ENCODE peak calls at places on chromosomes 7 and 10, in eight cellular contexts. Q, U, R, B, E, O, Z and A are unnamed samples.

GRCh38 chr7:153772966-153773365 is 279.2 kb upstream of the DPP6 start:
- DNase-seq in R (no peak), U (no peak), O (no peak), E (no peak), Q (no peak), Z (no peak), B (no peak), A (no peak)

GRCh38 chr10:60663850-60664249 is 114.4 kb upstream of the CDK1 start:
- DNase-seq in E (peak), Z (no peak), O (no peak), U (no peak), R (no peak), Q (no peak), B (no peak), A (no peak)

GRCh38 chr7:17339952-17340351 is 41.5 kb downstream of the AHR start:
- DNase-seq in R (no peak), O (no peak), U (no peak), B (no peak), Q (no peak), Z (no peak), E (no peak), A (no peak)

GRCh38 chr7:105675873-105676484 is 94.7 kb upstream of the EFCAB10 start:
- DNase-seq in Z (peak), U (no peak), Q (no peak), B (peak), E (no peak), O (no peak), R (no peak), A (no peak)

GRCh38 chr10:106789623-106790022 is 374.9 kb downstream of the SORCS1 start:
- DNase-seq in O (no peak), E (no peak), Z (no peak), B (no peak), U (no peak), Q (no peak), R (no peak), A (no peak)

GRCh38 chr7:105648561-105649401 is 67.5 kb upstream of the EFCAB10 start:
- DNase-seq in Q (no peak), U (no peak), E (no peak), O (no peak), B (no peak), Z (no peak), R (peak), A (peak)

GRCh38 chr10:119290301-119291036 is 83.1 kb downstream of the GRK5 start:
- DNase-seq in R (no peak), B (no peak), Z (no peak), O (no peak), E (no peak), U (no peak), Q (no peak), A (no peak)

GRCh38 chr7:44676776-44677175 is 70.3 kb downstream of the OGDH start:
- DNase-seq in E (no peak), B (no peak), U (no peak), O (no peak), Z (no peak), R (no peak), Q (no peak), A (no peak)

GRCh38 chr7:142568430-142569097 is 180.7 kb upstream of the PRSS1 start:
- DNase-seq in Z (no peak), B (no peak), E (no peak), R (no peak), Q (peak), O (no peak), U (no peak), A (peak)

GRCh38 chr10:17183110-17183509 is 18.4 kb downstream of the TRDMT1 start:
- DNase-seq in B (no peak), O (no peak), E (no peak), R (no peak), Z (no peak), U (no peak), Q (no peak), A (no peak)

GRCh38 chr7:158590181-158590530 is 2.5 kb upstream of the PTPRN2 start:
- DNase-seq in O (no peak), B (no peak), U (no peak), E (no peak), Z (no peak), Q (no peak), R (no peak), A (no peak)

GRCh38 chr7:44307301-44307900 is 18.0 kb downstream of the CAMK2B start:
- DNase-seq in R (peak), U (no peak), O (peak), E (no peak), B (no peak), Z (no peak), Q (no peak), A (peak)

GRCh38 chr10:42593284-42593683 is 45.1 kb downstream of the ZNF33B start:
- DNase-seq in R (no peak), B (no peak), Z (no peak), U (no peak), E (no peak), O (no peak), Q (no peak), A (no peak)

GRCh38 chr7:148706368-148706767 is 7.7 kb downstream of the CUL1 start:
- DNase-seq in B (no peak), R (no peak), Z (no peak), O (no peak), Q (no peak), U (no peak), E (no peak), A (no peak)

GRCh38 chr10:111481271-111482073 is 404.6 kb downstream of the ADRA2A start:
- DNase-seq in Z (no peak), B (no peak), R (no peak), O (no peak), E (no peak), U (no peak), Q (no peak), A (no peak)

GRCh38 chr10:21493841-21494220 is 31.7 kb downstream of the SKIDA1 start:
- DNase-seq in R (no peak), O (peak), U (no peak), E (no peak), Z (no peak), Q (no peak), B (no peak), A (no peak)

GRCh38 chr7:5429857-5430611 is 6.4 kb upstream of the TNRC18 start:
- DNase-seq in Q (no peak), U (no peak), Z (peak), B (peak), O (peak), R (peak), E (no peak), A (peak)

GRCh38 chr7:132390705-132391104 is 185.6 kb downstream of the PLXNA4 start:
- DNase-seq in B (no peak), R (no peak), O (no peak), Q (peak), Z (no peak), U (no peak), E (no peak), A (peak)

GRCh38 chr7:142833174-142834027 is 21.5 kb upstream of the EPHB6 start:
- DNase-seq in Q (no peak), E (no peak), R (no peak), U (no peak), Z (no peak), O (no peak), B (no peak), A (no peak)

GRCh38 chr7:127813991-127814556 is 162.1 kb downstream of the SND1 start:
- DNase-seq in U (no peak), E (no peak), B (no peak), Z (no peak), Q (no peak), O (no peak), R (no peak), A (no peak)

GRCh38 chr10:85492684-85493083 is 873.9 kb downstream of the GRID1 start:
- DNase-seq in B (no peak), Q (no peak), O (no peak), R (no peak), E (no peak), U (peak), Z (no peak), A (no peak)

GRCh38 chr7:123663200-123663599 is 7.5 kb downstream of the LMOD2 start:
- DNase-seq in U (no peak), R (no peak), Z (no peak), O (no peak), E (no peak), B (no peak), Q (no peak), A (no peak)

GRCh38 chr7:116249969-116250553 is 39.7 kb downstream of the TES start:
- DNase-seq in E (peak), U (no peak), B (no peak), Z (no peak), R (peak), O (no peak), Q (no peak), A (peak)

GRCh38 chr7:102079140-102080002 is 207.3 kb upstream of the SH2B2 start:
- DNase-seq in E (no peak), O (no peak), R (no peak), Z (no peak), B (no peak), U (no peak), Q (no peak), A (no peak)

GRCh38 chr10:88500656-88501055 is 82.5 kb downstream of the RNLS start:
- DNase-seq in Q (no peak), E (no peak), R (no peak), O (no peak), B (no peak), Z (no peak), U (no peak), A (peak)

GRCh38 chr7:7002416-7003062 is 176.5 kb upstream of the CCZ1B start:
- DNase-seq in O (no peak), U (no peak), R (no peak), Z (no peak), Q (no peak), B (no peak), E (no peak), A (no peak)

GRCh38 chr7:33563010-33563409 is 342.3 kb upstream of the BMPER start:
- DNase-seq in R (no peak), Q (no peak), U (no peak), B (no peak), Z (no peak), O (no peak), E (no peak), A (no peak)

GRCh38 chr7:47439181-47439667 is 142.7 kb downstream of the TNS3 start:
- DNase-seq in Q (no peak), B (no peak), U (no peak), E (no peak), Z (no peak), R (no peak), O (no peak), A (no peak)

GRCh38 chr7:139532636-139533035 is 9.2 kb downstream of the CLEC2L start:
- DNase-seq in R (no peak), U (no peak), E (no peak), B (no peak), Q (no peak), Z (no peak), O (no peak), A (no peak)

GRCh38 chr10:73730153-73730906 is 13.8 kb upstream of the SEC24C start:
- DNase-seq in O (peak), Q (peak), R (peak), B (peak), E (peak), Z (peak), U (peak), A (peak)

GRCh38 chr10:44857363-44858016 is 53.6 kb upstream of the TMEM72 start:
- DNase-seq in Z (peak), O (peak), B (peak), E (peak), Q (peak), R (peak), U (peak), A (peak)

GRCh38 chr10:113131611-113132330 is 181.7 kb downstream of the TCF7L2 start:
- DNase-seq in B (no peak), E (no peak), R (no peak), U (no peak), Q (peak), Z (no peak), O (no peak), A (peak)

GRCh38 chr7:23531794-23532489 is at the start of gene TRA2A:
- DNase-seq in Z (peak), Q (peak), B (peak), O (peak), E (peak), R (peak), U (peak), A (peak)

GRCh38 chr7:23529262-23529859 is 2.4 kb downstream of the TRA2A start:
- DNase-seq in O (no peak), Q (no peak), B (no peak), E (no peak), R (no peak), Z (no peak), U (no peak), A (no peak)

GRCh38 chr7:23530901-23531793 is 634 bp downstream of the TRA2A start:
- DNase-seq in Q (peak), B (peak), E (peak), R (no peak), U (peak), O (peak), Z (peak), A (peak)

GRCh38 chr7:23533160-23533559 is 1.4 kb upstream of the TRA2A start:
- DNase-seq in R (no peak), B (no peak), Z (no peak), O (no peak), E (no peak), U (no peak), Q (no peak), A (no peak)

GRCh38 chr7:23530355-23530754 is 1.4 kb downstream of the TRA2A start:
- DNase-seq in B (no peak), E (no peak), R (no peak), U (no peak), Z (no peak), O (peak), Q (no peak), A (no peak)
- TF ChIP-seq CTCF in B (peak), E (no peak), R (no peak), U (no peak), Z (no peak), O (no peak), Q (peak), A (no peak)

GRCh38 chr7:20211376-20211775 is 5.8 kb downstream of the MACC1 start:
- DNase-seq in U (no peak), B (no peak), E (no peak), O (no peak), Z (no peak), R (no peak), Q (no peak), A (no peak)

GRCh38 chr7:20214132-20214531 is 3.1 kb downstream of the MACC1 start:
- DNase-seq in E (no peak), B (no peak), Z (no peak), U (no peak), O (no peak), R (no peak), Q (no peak), A (no peak)

GRCh38 chr7:20216637-20217036 is 547 bp downstream of the MACC1 start:
- DNase-seq in E (no peak), Z (no peak), O (no peak), Q (no peak), U (no peak), R (no peak), B (no peak), A (no peak)

GRCh38 chr7:20214787-20215669 is 2.2 kb downstream of the MACC1 start:
- DNase-seq in Z (no peak), B (peak), U (no peak), Q (no peak), O (no peak), E (no peak), R (no peak), A (no peak)

DNA sequence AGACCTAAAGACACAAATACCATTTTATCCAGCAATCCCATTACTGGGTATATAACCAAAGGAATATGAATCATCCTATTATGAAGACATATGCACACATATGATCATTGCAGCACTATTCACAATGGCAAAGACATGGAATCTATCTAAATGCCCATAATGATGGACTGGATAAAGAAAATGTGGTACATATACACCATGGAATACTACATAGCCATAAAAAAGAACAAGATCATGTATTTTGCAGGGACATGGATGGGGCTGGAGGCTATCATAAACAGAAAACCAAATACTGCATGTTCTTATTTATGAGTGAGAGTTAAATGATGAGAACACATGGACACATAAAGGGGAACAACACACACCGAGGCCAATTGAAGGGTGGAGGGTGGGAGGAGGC is 3.8 kb downstream of the MACC1 start:
- DNase-seq in Z (no peak), R (no peak), B (no peak), U (no peak), Q (no peak), O (no peak), E (no peak), A (no peak)
- TF ChIP-seq CTCF in Z (no peak), R (no peak), B (no peak), U (no peak), Q (no peak), O (no peak), E (no peak), A (no peak)

DNA sequence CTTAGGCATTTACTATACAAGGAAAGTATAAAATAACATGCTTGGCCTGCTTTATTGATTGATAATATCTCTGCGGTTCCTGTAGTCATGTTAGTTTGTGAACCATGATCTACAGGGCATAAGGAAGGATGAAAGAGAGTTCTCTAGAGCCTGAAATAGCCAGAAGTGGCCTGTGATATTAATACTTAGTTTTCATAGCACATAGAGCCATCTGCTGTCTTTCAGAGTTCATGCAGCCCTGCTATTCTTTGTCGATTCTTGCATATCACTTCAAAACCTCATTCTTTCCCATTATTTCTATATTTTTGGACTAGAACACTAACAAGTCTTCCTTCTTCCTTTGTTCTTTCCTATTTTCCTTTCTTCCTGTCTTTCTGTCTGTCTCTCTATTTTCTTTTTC is 26.4 kb upstream of the PRKG1 start:
- DNase-seq in O (no peak), R (no peak), U (no peak), B (no peak), E (no peak), Q (no peak), Z (no peak), A (no peak)
- TF ChIP-seq CTCF in O (no peak), R (no peak), U (no peak), B (no peak), E (no peak), Q (peak), Z (peak), A (no peak)

GRCh38 chr10:95264227-95265051 is 26.4 kb downstream of the PDLIM1 start:
- DNase-seq in O (no peak), Q (no peak), Z (no peak), B (no peak), U (no peak), R (no peak), E (no peak), A (no peak)
- TF ChIP-seq CTCF in O (no peak), Q (no peak), Z (no peak), B (no peak), U (no peak), R (no peak), E (no peak), A (no peak)

GRCh38 chr7:155964543-155964942 is 152.3 kb upstream of the SHH start:
- DNase-seq in O (no peak), B (no peak), Z (no peak), R (no peak), E (no peak), Q (no peak), U (no peak), A (no peak)

GRCh38 chr7:155962968-155963300 is 150.7 kb upstream of the SHH start:
- DNase-seq in E (no peak), Q (no peak), O (no peak), R (no peak), U (no peak), B (no peak), Z (no peak), A (no peak)

GRCh38 chr7:155962191-155962967 is 150.1 kb upstream of the SHH start:
- DNase-seq in E (no peak), Q (peak), O (no peak), R (no peak), B (no peak), Z (no peak), U (no peak), A (no peak)

GRCh38 chr7:155963771-155964195 is 151.5 kb upstream of the SHH start:
- DNase-seq in U (no peak), B (no peak), R (no peak), O (no peak), E (no peak), Q (no peak), Z (no peak), A (no peak)

DNA sequence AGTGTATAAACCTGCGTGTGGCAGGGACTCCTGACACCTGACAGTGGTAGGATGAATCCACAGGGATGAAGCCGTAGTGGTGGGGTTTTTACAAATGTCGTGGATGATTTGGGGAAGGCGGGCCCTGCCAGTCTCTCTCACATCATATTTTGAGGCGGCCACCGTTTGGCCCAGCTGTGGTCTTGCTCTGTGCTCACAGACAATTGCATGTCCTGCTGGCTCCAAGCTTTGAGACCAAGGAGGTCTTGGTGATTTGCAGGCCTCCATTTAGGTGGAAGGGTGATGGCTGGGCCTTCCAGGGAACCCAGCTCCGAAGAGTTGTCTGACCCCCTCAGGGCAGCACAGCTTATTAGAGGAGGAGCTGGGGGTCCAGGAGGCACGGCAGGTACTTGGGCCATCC is 151.1 kb upstream of the SHH start:
- DNase-seq in E (no peak), B (no peak), R (no peak), U (no peak), Q (no peak), O (no peak), Z (no peak), A (no peak)
- TF ChIP-seq CTCF in E (no peak), B (no peak), R (no peak), U (no peak), Q (no peak), O (no peak), Z (no peak), A (no peak)

DNA sequence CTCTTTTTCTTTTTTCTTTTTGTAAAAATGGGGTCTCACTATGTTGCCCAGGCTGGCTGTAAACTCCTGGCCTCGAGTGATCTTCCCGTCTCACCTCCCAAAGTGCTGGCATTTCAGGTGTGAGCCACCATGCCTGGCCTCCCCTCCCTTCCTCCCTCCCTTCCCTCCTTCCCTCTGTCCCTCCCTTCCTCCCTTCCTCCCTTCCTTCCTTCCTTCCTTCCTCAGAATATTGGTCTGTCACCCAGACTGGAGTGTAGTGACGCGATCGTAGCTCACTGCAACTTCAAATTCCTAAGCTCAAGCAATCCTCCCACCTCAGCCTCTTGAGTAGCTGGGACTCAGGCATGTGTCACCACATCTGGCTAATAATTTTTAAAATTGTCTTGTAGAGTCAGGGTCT is 8.4 kb downstream of the AGAP3 start:
- DNase-seq in B (no peak), R (no peak), E (no peak), O (no peak), Q (no peak), Z (no peak), U (no peak), A (no peak)
- TF ChIP-seq CTCF in B (no peak), R (no peak), E (no peak), O (no peak), Q (no peak), Z (no peak), U (no peak), A (no peak)

DNA sequence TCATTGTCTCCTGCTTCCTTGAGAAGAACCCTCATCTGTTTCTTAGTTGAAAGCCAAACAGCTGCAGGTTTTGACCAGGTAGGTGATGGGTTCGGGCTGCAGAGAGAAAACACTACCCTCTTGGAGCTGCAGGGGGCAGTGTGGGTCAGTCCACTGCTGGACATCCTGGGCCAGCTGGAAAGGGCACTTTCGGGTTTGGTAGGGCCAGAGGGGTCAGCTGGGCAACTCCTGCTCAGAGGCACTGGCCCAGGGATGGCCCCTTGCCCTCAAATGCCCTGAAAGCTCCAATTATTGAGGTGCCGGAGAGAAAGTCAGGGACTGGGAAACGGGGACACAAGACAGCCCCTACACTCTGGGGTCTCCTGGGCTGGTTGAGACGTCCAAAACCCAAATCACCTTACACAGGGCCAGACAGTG is 90.7 kb downstream of the MKI67 start:
- DNase-seq in O (peak), E (peak), B (peak), R (peak), U (no peak), Z (peak), Q (no peak), A (no peak)
- TF ChIP-seq CTCF in O (peak), E (peak), B (peak), R (peak), U (peak), Z (peak), Q (peak), A (peak)